ENCODE peak calls at places on chromosomes 7 and 10, in nine cellular contexts. T is endothelial cell, Y is A549, R is HCT116, G is GM12865, A is right lobe of liver, D is prostate gland, H is psoas muscle, N is PC-9. W is an unnamed sample.

GRCh38 chr10:82041018-82041417 is 166.0 kb downstream of the NRG3 start:
- DNase-seq in T (no peak), Y (no peak), R (no peak), G (no peak), A (no peak), D (no peak), H (no peak), N (no peak), W (no peak)

GRCh38 chr7:145643981-145644380 is 472.6 kb upstream of the CNTNAP2 start:
- DNase-seq in T (no peak), Y (no peak), R (no peak), G (no peak), A (no peak), D (no peak), H (peak), N (peak), W (no peak)

GRCh38 chr7:35987016-35987415 is 166.0 kb upstream of the EEPD1 start:
- DNase-seq in T (no peak), Y (no peak), R (no peak), G (no peak), A (no peak), D (no peak), H (no peak), N (no peak), W (no peak)

GRCh38 chr10:77799352-77799751 is 127.2 kb downstream of the DLG5 start:
- DNase-seq in T (no peak), Y (no peak), R (no peak), G (no peak), A (no peak), D (no peak), H (peak), N (no peak), W (no peak)

GRCh38 chr7:19932549-19933249 is 159.3 kb upstream of the TMEM196 start:
- DNase-seq in T (no peak), Y (no peak), R (no peak), G (no peak), A (no peak), D (no peak), H (no peak), N (no peak), W (no peak)

GRCh38 chr10:114771749-114772148 is 49.8 kb upstream of the FHIP2A start:
- DNase-seq in T (no peak), Y (no peak), R (no peak), G (no peak), A (no peak), D (no peak), H (no peak), N (no peak), W (no peak)

GRCh38 chr7:100390286-100391028 is 17.2 kb downstream of the PILRA start:
- DNase-seq in T (no peak), Y (no peak), R (no peak), G (no peak), A (no peak), D (no peak), H (no peak), N (no peak), W (no peak)

GRCh38 chr10:24680647-24681475 is 42.8 kb downstream of the ARHGAP21 start:
- DNase-seq in T (no peak), Y (no peak), R (no peak), G (no peak), A (no peak), D (no peak), H (no peak), N (no peak), W (no peak)

GRCh38 chr7:128398016-128398840 is 11.6 kb downstream of the IMPDH1 start:
- DNase-seq in T (peak), Y (peak), R (no peak), G (no peak), A (peak), D (peak), H (peak), N (no peak), W (peak)

GRCh38 chr7:75711076-75711475 is 27.7 kb downstream of the HIP1 start:
- DNase-seq in T (no peak), Y (no peak), R (no peak), G (no peak), A (no peak), D (no peak), H (no peak), N (no peak), W (no peak)

GRCh38 chr10:48456808-48457761 is 147.8 kb downstream of the ARHGAP22 start:
- DNase-seq in T (no peak), Y (no peak), R (no peak), G (no peak), A (no peak), D (no peak), H (peak), N (no peak), W (no peak)

GRCh38 chr10:91843083-91843482 is 44.9 kb downstream of the TNKS2 start:
- DNase-seq in T (no peak), Y (no peak), R (no peak), G (peak), A (no peak), D (no peak), H (no peak), N (no peak), W (no peak)

GRCh38 chr10:18179901-18180300 is 39.7 kb downstream of the CACNB2 start:
- DNase-seq in T (peak), Y (no peak), R (no peak), G (no peak), A (no peak), D (peak), H (no peak), N (no peak), W (no peak)

GRCh38 chr10:108167766-108168165 is 1003.3 kb upstream of the SORCS1 start:
- DNase-seq in T (no peak), Y (no peak), R (no peak), G (no peak), A (no peak), D (no peak), H (no peak), N (no peak), W (no peak)

GRCh38 chr10:133135116-133135465 is 24.9 kb upstream of the KNDC1 start:
- DNase-seq in T (no peak), Y (no peak), R (no peak), G (no peak), A (no peak), D (no peak), H (peak), N (no peak), W (no peak)

GRCh38 chr7:150429699-150430098 is 20.7 kb upstream of the GIMAP8 start:
- DNase-seq in T (no peak), Y (no peak), R (no peak), G (no peak), A (no peak), D (no peak), H (no peak), N (no peak), W (no peak)

GRCh38 chr7:139711991-139712753 is 65.6 kb downstream of the HIPK2 start:
- DNase-seq in T (no peak), Y (no peak), R (no peak), G (no peak), A (no peak), D (no peak), H (no peak), N (no peak), W (no peak)

GRCh38 chr7:20858913-20859312 is 72.2 kb upstream of the SP8 start:
- DNase-seq in T (no peak), Y (no peak), R (no peak), G (no peak), A (no peak), D (no peak), H (no peak), N (no peak), W (no peak)

GRCh38 chr10:100339236-100339635 is 7.8 kb upstream of the SCD start:
- DNase-seq in T (no peak), Y (no peak), R (no peak), G (peak), A (no peak), D (no peak), H (no peak), N (no peak), W (no peak)

GRCh38 chr7:127667751-127668530 is 15.9 kb downstream of the SND1 start:
- DNase-seq in T (no peak), Y (no peak), R (no peak), G (no peak), A (no peak), D (no peak), H (no peak), N (no peak), W (no peak)

GRCh38 chr10:24723386-24723787 is 300 bp downstream of the ARHGAP21 start:
- DNase-seq in T (no peak), Y (peak), R (no peak), G (peak), A (no peak), D (no peak), H (no peak), N (no peak), W (peak)

GRCh38 chr10:20004087-20004523 is 187.9 kb downstream of the PLXDC2 start:
- DNase-seq in T (no peak), Y (no peak), R (no peak), G (peak), A (peak), D (no peak), H (peak), N (no peak), W (no peak)

DNA sequence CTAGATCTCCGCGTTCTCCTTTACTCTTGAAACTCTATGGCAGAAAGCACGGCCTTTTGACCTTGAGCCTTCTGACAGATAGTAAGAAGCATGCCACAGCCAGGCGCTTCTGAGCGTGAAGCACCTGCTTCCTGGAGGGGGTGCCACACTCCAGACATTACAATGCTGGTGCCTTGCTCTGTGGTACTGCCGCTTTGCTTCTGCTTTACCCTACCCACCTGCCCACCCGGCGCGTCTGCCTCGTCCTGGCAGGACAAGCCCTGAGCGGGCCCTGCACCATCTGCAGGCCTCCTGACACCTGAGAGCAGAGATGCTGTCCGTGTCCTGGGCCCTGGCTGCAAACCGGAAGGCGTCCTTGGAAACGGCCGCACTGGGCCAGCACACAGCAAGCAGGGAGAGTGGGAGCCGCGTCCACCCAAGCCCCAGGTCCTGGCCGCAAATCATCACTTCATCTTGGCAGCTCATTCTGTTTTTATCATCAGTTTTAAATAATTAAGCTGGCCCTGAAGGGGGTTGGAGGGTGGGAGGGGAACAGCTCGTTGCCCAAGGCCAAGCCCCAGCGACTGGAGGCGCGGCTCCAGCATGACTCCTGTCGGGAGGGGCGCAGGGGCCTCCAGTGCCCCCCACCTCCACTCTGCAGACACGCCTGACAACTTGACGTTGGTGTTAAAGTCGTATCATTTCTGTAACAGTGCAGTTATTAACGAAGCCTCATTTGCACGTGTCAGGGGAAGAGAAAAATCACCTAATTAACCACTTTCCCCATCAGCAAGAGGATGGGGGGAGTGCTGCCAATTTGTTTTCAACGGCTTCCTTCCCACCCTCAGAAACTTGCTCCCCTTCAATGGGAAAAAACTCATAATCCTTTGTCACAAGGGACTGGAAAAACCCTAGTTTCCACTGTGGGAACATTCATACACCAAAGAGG is 132.2 kb downstream of the MAD1L1 start:
- DNase-seq in T (no peak), Y (no peak), R (no peak), G (peak), A (no peak), D (no peak), H (no peak), N (no peak), W (no peak)
- TF ChIP-seq CTCF in T (no peak), Y (no peak), R (no peak), G (peak), A (peak), D (no peak), H (no peak), N (no peak), W (no peak)

DNA sequence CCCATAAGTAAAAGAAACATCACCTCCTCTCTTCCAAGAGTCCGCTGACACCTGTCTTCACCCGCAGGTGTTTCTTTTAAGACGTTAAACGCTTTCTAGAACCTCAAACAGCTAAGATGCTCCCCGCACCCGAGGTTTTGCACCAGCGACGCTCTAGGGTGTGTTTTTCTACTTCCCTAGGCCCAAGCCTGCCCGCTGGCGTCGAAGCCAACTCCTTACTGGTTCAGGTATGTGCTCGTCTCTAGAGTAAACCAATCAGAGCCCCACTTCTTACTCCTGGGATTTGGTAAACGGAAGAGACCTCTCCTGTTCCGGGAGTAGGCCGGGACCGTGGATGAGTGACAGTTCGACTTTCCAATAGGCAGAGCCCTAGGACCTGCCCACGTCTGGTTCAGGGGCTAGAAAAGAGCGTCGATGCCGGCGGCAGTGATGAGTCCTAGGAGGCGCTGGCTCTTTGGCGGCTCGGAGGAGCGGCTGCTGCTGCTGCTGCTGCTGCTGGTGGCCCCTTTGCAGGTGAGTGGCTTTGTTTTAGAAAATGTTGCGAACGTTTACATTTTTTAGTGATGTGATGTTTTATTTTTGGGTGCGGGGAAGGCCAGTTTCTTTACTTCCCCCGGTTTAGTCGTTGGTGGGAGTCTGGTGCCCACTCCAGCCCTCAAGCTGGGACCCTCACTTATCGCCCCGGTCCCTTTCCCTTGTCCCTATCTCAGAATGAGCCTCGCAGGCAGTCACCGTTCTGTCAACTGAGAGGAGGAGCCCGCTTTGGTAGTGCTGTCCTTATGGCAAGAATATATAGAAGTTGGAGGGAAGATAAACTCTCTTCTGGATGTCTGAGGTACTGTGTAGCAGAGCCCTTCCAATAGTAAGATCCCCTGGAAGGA is at the start of gene BPGM:
- DNase-seq in T (peak), Y (peak), R (peak), G (peak), A (peak), D (peak), H (peak), N (peak), W (peak)
- TF ChIP-seq CTCF in T (no peak), Y (peak), R (peak), G (peak), A (no peak), D (peak), H (no peak), N (no peak), W (no peak)

GRCh38 chr7:15885678-15886077 is 199.2 kb upstream of the MEOX2 start:
- DNase-seq in T (no peak), Y (no peak), R (no peak), G (no peak), A (no peak), D (no peak), H (no peak), N (no peak), W (no peak)

GRCh38 chr7:15888090-15888489 is 201.6 kb upstream of the MEOX2 start:
- DNase-seq in T (no peak), Y (no peak), R (no peak), G (no peak), A (no peak), D (no peak), H (no peak), N (no peak), W (no peak)

GRCh38 chr7:15886626-15887025 is 200.1 kb upstream of the MEOX2 start:
- DNase-seq in T (no peak), Y (no peak), R (no peak), G (no peak), A (no peak), D (no peak), H (no peak), N (no peak), W (no peak)

GRCh38 chr7:15891151-15891842 is 204.8 kb upstream of the MEOX2 start:
- DNase-seq in T (no peak), Y (no peak), R (no peak), G (no peak), A (no peak), D (no peak), H (no peak), N (no peak), W (no peak)

GRCh38 chr7:15889501-15889900 is 203.0 kb upstream of the MEOX2 start:
- DNase-seq in T (peak), Y (peak), R (peak), G (no peak), A (no peak), D (no peak), H (no peak), N (no peak), W (peak)
- TF ChIP-seq CTCF in T (peak), Y (no peak), R (peak), G (no peak), A (peak), D (no peak), H (peak), N (peak), W (peak)

GRCh38 chr10:46787321-46787615 is 124.0 kb upstream of the PTPN20 start:
- DNase-seq in T (no peak), Y (peak), R (no peak), G (peak), A (no peak), D (peak), H (no peak), N (no peak), W (peak)
- TF ChIP-seq CTCF in T (no peak), Y (no peak), R (no peak), G (no peak), A (no peak), D (no peak), H (peak), N (no peak), W (no peak)

GRCh38 chr10:130339091-130339490 is 202.9 kb downstream of the GLRX3 start:
- DNase-seq in T (no peak), Y (no peak), R (no peak), G (no peak), A (no peak), D (no peak), H (no peak), N (no peak), W (no peak)

GRCh38 chr10:130340816-130341215 is 204.6 kb downstream of the GLRX3 start:
- DNase-seq in T (no peak), Y (no peak), R (no peak), G (no peak), A (no peak), D (no peak), H (no peak), N (no peak), W (no peak)

GRCh38 chr10:130339911-130340310 is 203.7 kb downstream of the GLRX3 start:
- DNase-seq in T (no peak), Y (no peak), R (no peak), G (no peak), A (no peak), D (no peak), H (no peak), N (no peak), W (no peak)

GRCh38 chr10:130338588-130339070 is 202.4 kb downstream of the GLRX3 start:
- DNase-seq in T (no peak), Y (no peak), R (no peak), G (no peak), A (no peak), D (peak), H (no peak), N (no peak), W (no peak)

GRCh38 chr10:130341325-130341724 is 205.1 kb downstream of the GLRX3 start:
- DNase-seq in T (no peak), Y (no peak), R (no peak), G (no peak), A (no peak), D (no peak), H (no peak), N (no peak), W (no peak)
- TF ChIP-seq CTCF in T (no peak), Y (no peak), R (peak), G (no peak), A (peak), D (peak), H (peak), N (no peak), W (no peak)